ENCODE peak calls at places on chromosome 17, in nine cellular contexts. N is upper lobe of left lung, K is Peyer's patch, L is breast epithelium, H is transverse colon, W is IMR-90, Y is adrenal gland, P is A549, U is uterus. T is an unnamed sample.

GRCh38 chr17:50039058-50039457 is 16.9 kb upstream of the ITGA3 start:
- DNase-seq in N (no peak), K (no peak), L (no peak), H (no peak), W (no peak), Y (no peak), P (no peak), U (no peak), T (peak; percentile 15)

GRCh38 chr17:2034157-2034556 is 4.2 kb downstream of the DPH1 start:
- DNase-seq in N (no peak), K (no peak), L (no peak), H (no peak), W (no peak), Y (no peak), P (no peak), U (no peak), T (no peak)

GRCh38 chr17:63381101-63381729 is 64.9 kb downstream of the CYB561 start:
- DNase-seq in N (no peak), K (no peak), L (no peak), H (no peak), W (peak; percentile 82), Y (no peak), P (no peak), U (no peak), T (no peak)

GRCh38 chr17:59439261-59439660 is 107.8 kb downstream of the YPEL2 start:
- DNase-seq in N (no peak), K (no peak), L (no peak), H (no peak), W (no peak), Y (no peak), P (no peak), U (no peak), T (no peak)

GRCh38 chr17:43338886-43339516 is 59.8 kb upstream of the ARL4D start:
- DNase-seq in N (peak; percentile 81), K (peak; percentile 73), L (peak; percentile 82), H (peak; percentile 82), W (no peak), Y (peak; percentile 88), P (no peak), U (peak; percentile 59), T (peak; percentile 71)

GRCh38 chr17:48484850-48485249 is 46.0 kb downstream of the HOXB1 start:
- DNase-seq in N (no peak), K (no peak), L (no peak), H (no peak), W (peak; percentile 77), Y (no peak), P (no peak), U (no peak), T (no peak)

GRCh38 chr17:1413281-1413791 is 13.3 kb upstream of the YWHAE start:
- DNase-seq in N (peak; percentile 80), K (no peak), L (no peak), H (peak; percentile 26), W (peak; percentile 86), Y (peak; percentile 90), P (no peak), U (peak; percentile 27), T (peak; percentile 22)

GRCh38 chr17:11608396-11608795 is 10.1 kb downstream of the DNAH9 start:
- DNase-seq in N (peak; percentile 26), K (peak; percentile 17), L (no peak), H (peak; percentile 62), W (no peak), Y (peak; percentile 92), P (no peak), U (peak; percentile 75), T (peak; percentile 86)

GRCh38 chr17:40903129-40903847 is 18.2 kb upstream of the KRT20 start:
- DNase-seq in N (no peak), K (no peak), L (no peak), H (peak; percentile 69), W (peak; percentile 70), Y (no peak), P (peak; percentile 94), U (no peak), T (no peak)

GRCh38 chr17:75856062-75856681 is 1.0 kb upstream of the WBP2 start:
- DNase-seq in N (no peak), K (peak; percentile 66), L (no peak), H (peak; percentile 51), W (peak; percentile 31), Y (no peak), P (peak; percentile 67), U (no peak), T (no peak)

GRCh38 chr17:75855310-75856061 is at the start of gene WBP2:
- DNase-seq in N (peak; percentile 100), K (peak; percentile 99), L (peak; percentile 98), H (peak; percentile 98), W (peak; percentile 100), Y (peak; percentile 100), P (peak; percentile 100), U (peak; percentile 97), T (peak; percentile 98)

GRCh38 chr17:75854881-75855309 is 240 bp downstream of the WBP2 start:
- DNase-seq in N (no peak), K (no peak), L (no peak), H (no peak), W (no peak), Y (no peak), P (peak; percentile 58), U (no peak), T (no peak)

GRCh38 chr17:75853410-75853809 is 1.7 kb downstream of the WBP2 start:
- DNase-seq in N (no peak), K (no peak), L (no peak), H (no peak), W (peak; percentile 60), Y (peak; percentile 78), P (no peak), U (no peak), T (no peak)

GRCh38 chr17:75854111-75854748 is 905 bp downstream of the WBP2 start:
- DNase-seq in N (peak; percentile 66), K (no peak), L (no peak), H (no peak), W (peak; percentile 57), Y (peak; percentile 85), P (peak; percentile 80), U (no peak), T (peak; percentile 58)
- TF ChIP-seq POLR2A in N (no peak), K (no peak), L (no peak), H (no peak), W (no peak), Y (peak; percentile 61), P (no peak), U (no peak), T (no peak)

GRCh38 chr17:74750327-74751069 is 2.1 kb downstream of the NHERF1 start:
- DNase-seq in N (peak; percentile 65), K (no peak), L (no peak), H (peak; percentile 66), W (no peak), Y (peak; percentile 75), P (no peak), U (no peak), T (no peak)

GRCh38 chr17:74748279-74748528 is 224 bp upstream of the NHERF1 start:
- DNase-seq in N (no peak), K (no peak), L (no peak), H (no peak), W (no peak), Y (no peak), P (peak; percentile 93), U (no peak), T (no peak)

GRCh38 chr17:74748529-74749261 is at the start of gene NHERF1:
- DNase-seq in N (peak; percentile 97), K (peak; percentile 96), L (peak; percentile 95), H (peak; percentile 96), W (peak; percentile 82), Y (peak; percentile 96), P (peak; percentile 59), U (peak; percentile 88), T (peak; percentile 93)

GRCh38 chr17:74750039-74750326 is 1.6 kb downstream of the NHERF1 start:
- DNase-seq in N (no peak), K (no peak), L (no peak), H (no peak), W (no peak), Y (no peak), P (no peak), U (no peak), T (no peak)

DNA sequence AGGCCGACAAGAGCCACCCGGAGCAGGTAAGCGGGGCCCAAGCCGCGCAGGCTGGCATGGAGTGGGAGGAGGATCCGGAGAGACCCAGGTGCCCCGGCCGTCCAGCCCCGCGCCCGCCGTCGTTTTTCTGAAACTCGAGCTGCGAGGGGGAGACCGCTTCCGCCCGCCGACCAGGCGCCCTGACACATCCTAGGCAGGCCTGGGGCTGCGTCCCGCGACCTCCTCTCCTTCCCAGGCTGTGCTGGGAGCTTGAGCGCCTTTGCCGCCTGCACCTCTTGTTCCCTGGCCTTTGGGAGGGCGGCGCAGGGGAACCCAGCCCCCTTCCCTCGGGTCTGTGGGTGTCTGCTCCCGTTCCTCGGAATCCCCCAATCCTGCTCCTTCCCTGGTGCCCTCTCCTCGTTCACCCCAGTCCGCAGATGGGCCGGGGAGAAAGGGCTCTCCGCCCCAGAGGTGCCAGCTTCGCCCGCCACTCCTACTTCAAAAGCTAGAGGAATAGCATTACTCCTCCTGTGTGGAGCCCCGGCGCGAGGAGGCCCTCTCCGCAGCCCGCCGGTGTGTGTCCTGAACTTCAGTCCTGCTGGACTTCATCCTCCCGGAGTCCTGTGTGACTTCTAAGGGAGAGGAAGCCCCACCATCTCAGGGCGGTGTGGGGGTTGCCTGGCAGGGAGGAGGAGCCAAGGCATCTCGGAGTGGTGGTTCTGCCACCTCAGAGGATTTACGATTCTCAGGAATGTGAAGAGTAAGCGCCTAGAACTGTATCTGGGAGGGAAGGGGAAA is 1.0 kb downstream of the NHERF1 start:
- DNase-seq in N (peak; percentile 45), K (peak; percentile 49), L (no peak), H (peak; percentile 59), W (no peak), Y (peak; percentile 41), P (no peak), U (no peak), T (no peak)
- TF ChIP-seq CTCF in N (no peak), K (no peak), L (no peak), H (no peak), W (no peak), Y (no peak), P (no peak), U (no peak), T (no peak)

GRCh38 chr17:82947051-82947991 is 107.5 kb upstream of the ZNF750 start:
- DNase-seq in N (peak; percentile 11), K (no peak), L (no peak), H (no peak), W (no peak), Y (no peak), P (no peak), U (peak; percentile 6), T (no peak)
- H3K9me3 ChIP-seq in N (peaks cover 16% of the 10 kb centered on the region), K (no peaks in the 10 kb centered on the region), L (peaks cover 36% of the 10 kb centered on the region), H (peaks cover 8% of the 10 kb centered on the region), W (peaks cover 66% of the 10 kb centered on the region), Y (no peaks in the 10 kb centered on the region), P (peaks cover 93% of the 10 kb centered on the region), U (peaks cover 22% of the 10 kb centered on the region), T (peaks cover 2% of the 10 kb centered on the region)

DNA sequence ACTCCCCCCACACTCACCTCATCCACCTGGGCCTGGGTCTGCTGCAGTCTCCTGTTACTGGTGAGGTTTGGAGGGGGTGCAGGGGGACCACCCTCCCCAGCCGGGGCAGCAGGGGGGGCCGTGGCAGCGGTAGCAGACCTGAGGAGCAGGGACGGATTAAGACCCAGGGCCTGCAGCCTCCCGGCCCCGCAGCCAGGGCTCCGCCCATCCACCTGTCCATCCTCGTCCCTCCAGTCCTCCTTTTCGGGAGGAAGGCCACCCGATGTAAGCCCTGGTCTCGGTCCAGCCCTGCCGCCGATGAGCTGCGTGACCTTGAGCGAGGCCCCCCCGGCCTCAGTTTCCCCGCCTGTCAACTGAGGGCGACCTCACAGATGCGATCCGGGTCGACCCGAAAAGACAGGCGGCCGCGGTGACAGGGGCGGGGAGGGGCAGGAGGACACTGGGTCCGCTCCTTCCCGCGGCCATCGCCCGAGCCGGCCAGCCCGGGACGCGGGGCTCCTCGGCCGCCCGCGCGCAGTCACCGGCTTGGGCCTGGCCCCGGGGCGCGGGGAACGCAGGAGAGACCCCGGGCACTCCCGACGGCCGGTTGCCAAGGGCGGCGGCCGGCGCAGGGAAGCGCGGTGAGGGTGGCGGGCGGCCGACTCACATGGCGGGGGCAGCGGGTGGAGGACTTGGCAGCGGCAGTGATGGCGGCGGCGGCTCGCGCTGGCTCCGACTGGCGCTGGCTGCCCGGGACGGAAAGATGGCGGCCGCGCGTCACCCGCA is at the start of gene VAMP2:
- DNase-seq in N (peak; percentile 79), K (peak; percentile 74), L (peak; percentile 82), H (peak; percentile 85), W (peak; percentile 50), Y (peak; percentile 83), P (peak; percentile 56), U (peak; percentile 86), T (peak; percentile 91)
- TF ChIP-seq POLR2A in N (no peak), K (peak; percentile 53), L (peak; percentile 32), H (peak; percentile 55), W (peak; percentile 83), Y (peak; percentile 76), P (peak; percentile 89), U (peak; percentile 87), T (peak; percentile 95)